ENCODE peak calls at places on chromosomes 4 and X, in eight cellular contexts. B, W, G, S, U, V, Z and Q are unnamed samples.

GRCh38 chr4:66639361-66639760 is 905.9 kb downstream of the CENPC start:
- DNase-seq in U (no peak), S (no peak), B (no peak), W (no peak), G (no peak), V (no peak), Z (no peak), Q (no peak)

GRCh38 chr4:158094413-158095110 is 78.3 kb downstream of the GASK1B start:
- DNase-seq in V (no peak), W (no peak), B (peak), U (no peak), G (no peak), Z (no peak), S (no peak), Q (peak)

GRCh38 chrX:111597967-111598366 is 83.0 kb upstream of the ALG13 start:
- DNase-seq in B (no peak), V (no peak), G (no peak), W (no peak), Z (no peak), U (no peak), S (no peak), Q (no peak)

GRCh38 chrX:53716328-53717088 is 30.0 kb upstream of the HUWE1 start:
- DNase-seq in W (no peak), B (no peak), S (peak), V (no peak), Z (no peak), U (no peak), G (no peak), Q (peak)

GRCh38 chrX:70280573-70280972 is 1.4 kb upstream of the RAB41 start:
- DNase-seq in Z (no peak), G (no peak), S (no peak), V (no peak), B (no peak), U (no peak), W (no peak), Q (no peak)

GRCh38 chrX:77556276-77556675 is 109.1 kb downstream of the FGF16 start:
- DNase-seq in S (no peak), W (no peak), G (no peak), V (no peak), B (no peak), Z (no peak), U (no peak), Q (no peak)

GRCh38 chr4:150628073-150628472 is 46.1 kb downstream of the MAB21L2 start:
- DNase-seq in G (no peak), U (no peak), V (no peak), Z (no peak), W (no peak), B (no peak), S (no peak), Q (no peak)

GRCh38 chrX:150334100-150334499 is 29.0 kb upstream of the MAMLD1 start:
- DNase-seq in U (no peak), Z (no peak), V (no peak), W (peak), G (no peak), S (no peak), B (no peak), Q (no peak)

GRCh38 chrX:12330841-12331240 is 192.6 kb downstream of the FRMPD4 start:
- DNase-seq in G (no peak), U (no peak), W (no peak), S (no peak), B (no peak), Z (no peak), V (no peak), Q (no peak)

GRCh38 chr4:153467154-153467896 is 1.2 kb downstream of the TMEM131L start:
- DNase-seq in G (peak), S (peak), U (peak), W (peak), Z (no peak), B (peak), V (no peak), Q (peak)

GRCh38 chr4:113141901-113142346 is 92.5 kb downstream of the ANK2 start:
- DNase-seq in U (no peak), B (peak), V (no peak), W (no peak), G (no peak), Z (peak), S (no peak), Q (peak)

DNA sequence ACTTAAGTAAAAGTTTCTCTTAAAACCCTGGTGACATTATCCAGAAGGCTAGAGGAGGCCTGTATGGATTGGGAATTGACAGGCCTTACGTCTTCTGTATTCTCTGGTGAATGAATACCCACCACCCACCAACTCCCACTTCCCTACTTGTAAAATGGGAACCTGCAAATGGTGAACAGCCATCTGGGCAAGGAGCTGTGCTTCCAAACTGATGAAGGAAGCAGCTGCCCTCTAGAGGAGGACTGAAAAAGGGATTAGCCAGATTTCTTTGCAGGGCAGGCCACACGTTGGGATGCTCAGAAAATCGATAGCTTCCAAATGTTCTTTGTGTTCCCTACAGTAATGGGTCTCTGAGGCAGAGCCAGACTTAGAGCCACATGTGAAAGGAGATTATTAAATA is 39.3 kb upstream of the LPAR4 start:
- DNase-seq in Z (no peak), U (no peak), B (peak), W (no peak), V (no peak), G (no peak), S (peak), Q (peak)
- TF ChIP-seq CTCF in Z (peak), U (no peak), B (peak), W (peak), V (peak), G (no peak), S (no peak), Q (no peak)

DNA sequence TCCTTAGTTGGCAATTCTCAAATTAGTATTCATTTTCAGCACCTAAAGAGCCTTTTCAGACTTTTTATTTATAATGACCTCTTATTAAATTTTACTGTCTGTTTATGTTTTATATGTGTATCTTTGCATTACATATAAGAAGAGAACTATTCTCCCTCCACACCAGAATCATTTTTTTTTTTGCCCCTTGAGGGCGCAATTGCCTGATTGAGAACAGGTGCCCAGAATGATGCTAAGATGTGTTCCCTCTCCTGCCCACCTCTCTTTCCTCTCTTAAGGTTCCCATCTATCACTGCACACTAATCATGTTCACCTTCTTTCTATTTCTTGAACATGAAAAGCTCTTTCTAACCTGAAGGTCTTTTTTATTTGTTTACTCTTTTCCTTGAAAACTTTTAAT is 44.2 kb upstream of the ADAM29 start:
- DNase-seq in W (no peak), G (no peak), S (peak), B (peak), V (no peak), Z (no peak), U (no peak), Q (peak)
- TF ChIP-seq CTCF in W (no peak), G (no peak), S (no peak), B (peak), V (peak), Z (no peak), U (no peak), Q (no peak)

GRCh38 chr4:117085185-117085701 is at the start of gene TRAM1L1:
- DNase-seq in Z (peak), U (peak), B (peak), W (peak), S (peak), V (peak), G (peak), Q (peak)
- TF ChIP-seq CTCF in Z (peak), U (no peak), B (no peak), W (no peak), S (no peak), V (peak), G (no peak), Q (no peak)

GRCh38 chrX:38285649-38286048 is 41.7 kb downstream of the RPGR start:
- DNase-seq in Z (no peak), V (no peak), S (no peak), G (no peak), U (no peak), W (no peak), B (no peak), Q (no peak)

GRCh38 chrX:38282044-38282443 is 45.3 kb downstream of the RPGR start:
- DNase-seq in Z (no peak), B (no peak), V (no peak), G (no peak), W (peak), U (no peak), S (no peak), Q (no peak)

GRCh38 chrX:38287669-38288068 is 39.6 kb downstream of the RPGR start:
- DNase-seq in B (no peak), G (no peak), U (no peak), Z (no peak), V (no peak), W (no peak), S (no peak), Q (no peak)
- TF ChIP-seq CTCF in B (no peak), G (no peak), U (no peak), Z (no peak), V (no peak), W (no peak), S (no peak), Q (no peak)

GRCh38 chr4:116358633-116359222 is 726.6 kb downstream of the TRAM1L1 start:
- DNase-seq in V (peak), G (no peak), Z (no peak), W (no peak), S (peak), U (peak), B (peak), Q (peak)
- TF ChIP-seq CTCF in V (peak), G (peak), Z (peak), W (peak), S (peak), U (peak), B (peak), Q (peak)

DNA sequence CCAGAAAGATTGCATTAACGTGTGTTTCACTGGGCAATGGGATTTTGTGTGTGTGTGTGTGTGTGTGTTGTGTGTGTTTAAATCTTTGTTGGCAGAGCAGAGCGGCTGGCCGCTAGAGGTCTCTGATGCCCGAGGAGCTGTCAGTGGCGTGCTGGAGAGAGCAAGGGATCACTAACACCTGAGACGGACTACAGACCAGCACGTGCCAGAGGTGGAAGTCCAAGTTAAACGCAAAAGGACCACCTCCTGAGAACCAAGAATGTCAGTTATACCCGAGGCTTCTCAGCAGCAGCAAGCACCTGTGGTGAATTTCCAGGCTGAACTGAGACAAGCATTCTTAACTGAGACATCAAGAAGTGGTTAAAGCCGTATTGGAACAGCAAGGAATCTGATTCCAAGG is 9.0 kb upstream of the SLC25A14 start:
- DNase-seq in W (peak), Z (no peak), U (peak), V (no peak), G (no peak), B (peak), S (peak), Q (peak)
- TF ChIP-seq CTCF in W (peak), Z (peak), U (peak), V (peak), G (no peak), B (peak), S (peak), Q (peak)

GRCh38 chrX:132676102-132676501 is 187.3 kb upstream of the MBNL3 start:
- DNase-seq in G (no peak), Z (no peak), U (no peak), W (no peak), S (no peak), B (no peak), V (no peak), Q (no peak)

GRCh38 chrX:132671229-132671641 is 182.4 kb upstream of the MBNL3 start:
- DNase-seq in U (no peak), G (no peak), B (no peak), S (no peak), W (no peak), Z (no peak), V (no peak), Q (no peak)

GRCh38 chrX:132677233-132677716 is 188.4 kb upstream of the MBNL3 start:
- DNase-seq in S (no peak), B (no peak), V (no peak), Z (no peak), U (no peak), G (no peak), W (no peak), Q (no peak)

DNA sequence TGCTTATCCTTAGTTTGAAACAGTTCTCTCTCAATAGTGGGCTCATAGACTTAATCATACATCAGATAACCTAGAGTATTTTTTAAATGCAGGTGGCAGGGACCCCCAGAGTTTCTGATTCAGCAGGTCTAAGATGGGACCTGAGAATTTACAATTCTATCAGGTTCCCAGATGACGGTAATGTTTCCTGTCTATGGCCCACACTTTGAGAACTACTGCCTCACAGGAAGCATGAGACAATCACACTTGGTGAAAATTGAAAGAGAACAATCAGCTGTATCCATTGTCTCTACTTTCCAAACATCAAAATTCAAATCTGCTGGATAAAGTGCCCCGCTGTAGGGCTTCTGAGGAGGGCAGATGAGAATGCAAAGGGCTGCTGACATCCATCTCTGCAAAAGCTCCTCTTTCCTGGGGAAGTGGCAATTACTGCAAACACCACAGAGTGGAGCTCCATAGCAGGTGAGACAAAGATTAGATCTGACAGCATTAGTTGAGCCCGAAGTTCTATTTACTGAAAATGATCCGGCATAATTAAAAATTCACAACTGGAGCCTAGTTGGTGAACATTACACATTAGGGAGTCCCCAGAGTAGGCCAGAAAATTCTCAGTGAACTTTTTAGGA is 187.8 kb upstream of the MBNL3 start:
- DNase-seq in W (no peak), U (no peak), B (peak), G (no peak), S (peak), Z (no peak), V (no peak), Q (peak)
- TF ChIP-seq CTCF in W (no peak), U (no peak), B (peak), G (no peak), S (no peak), Z (no peak), V (peak), Q (no peak)

GRCh38 chr4:78923459-78924312 is 15.6 kb downstream of the PAQR3 start:
- DNase-seq in Z (no peak), V (no peak), B (no peak), W (no peak), S (no peak), G (no peak), U (no peak), Q (no peak)
- TF ChIP-seq CTCF in Z (no peak), V (peak), B (peak), W (peak), S (no peak), G (no peak), U (no peak), Q (no peak)

DNA sequence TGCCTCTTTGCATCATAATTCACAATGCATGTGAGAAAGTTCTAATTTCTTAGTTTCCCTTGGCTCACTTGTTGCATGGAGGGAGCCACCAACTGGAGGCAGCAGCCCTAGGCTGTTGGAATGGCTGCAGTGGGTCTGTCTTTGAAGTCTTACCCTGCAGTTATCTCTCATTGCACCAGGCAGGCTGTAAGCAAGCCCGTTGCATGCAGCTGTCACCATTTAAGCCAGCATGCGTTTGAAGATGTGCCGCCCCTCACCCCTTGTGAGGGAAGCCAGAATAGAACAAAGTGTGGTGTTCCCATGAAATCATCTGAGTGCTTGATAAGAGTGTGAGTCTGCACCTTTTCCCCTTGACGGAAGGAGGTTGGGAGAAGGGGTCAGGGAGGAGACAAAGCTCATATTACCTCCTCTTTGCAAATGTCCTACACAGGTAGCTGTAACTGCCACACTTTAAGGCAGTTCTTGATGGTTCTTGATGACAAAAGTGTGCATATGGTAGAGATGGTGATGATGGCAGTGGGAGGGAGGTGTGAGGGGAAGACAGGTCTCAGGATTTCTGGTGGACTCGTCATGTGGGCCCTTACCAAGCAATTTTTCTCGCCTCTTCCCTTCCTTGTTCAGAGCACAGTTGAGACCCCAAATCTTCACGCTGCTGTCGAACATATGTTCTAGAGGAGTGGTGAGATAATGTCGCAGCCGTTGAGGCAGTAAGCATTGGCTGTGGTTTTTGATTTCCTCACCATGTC is 191.4 kb upstream of the LEF1 start:
- DNase-seq in G (no peak), B (no peak), U (no peak), W (no peak), Z (no peak), S (no peak), V (no peak), Q (no peak)
- TF ChIP-seq CTCF in G (no peak), B (no peak), U (no peak), W (no peak), Z (no peak), S (no peak), V (no peak), Q (no peak)